ENCODE peak calls at places on chromosome 11, in six cellular contexts. V is adrenal gland, K is transverse colon, Y is ovary, S is psoas muscle, N is thoracic aorta. E is an unnamed sample. For H3K27me3, the result is how much of the 10 kb centered on the place peaks cover.

GRCh38 chr11:75873417-75874148 is 58.6 kb downstream of the UVRAG start:
- DNase-seq in Y (no peak), K (no peak), N (no peak), S (no peak), V (no peak), E (no peak)

GRCh38 chr11:36362902-36363301 is 66.8 kb downstream of the PRR5L start:
- DNase-seq in Y (no peak), N (no peak), K (no peak), V (no peak), S (no peak), E (no peak)

GRCh38 chr11:61828629-61829407 is 718 bp downstream of the FADS2 start:
- DNase-seq in Y (peak), V (peak), N (no peak), K (no peak), S (peak), E (peak)

GRCh38 chr11:134763030-134763388 is 351.0 kb upstream of the B3GAT1 start:
- DNase-seq in K (no peak), N (no peak), S (no peak), Y (no peak), V (no peak), E (no peak)

GRCh38 chr11:44229664-44230063 is 80.3 kb downstream of the ALX4 start:
- DNase-seq in V (no peak), N (no peak), K (no peak), Y (no peak), S (no peak), E (no peak)

GRCh38 chr11:122038543-122038942 is 77.5 kb downstream of the BLID start:
- DNase-seq in Y (no peak), V (no peak), K (no peak), N (no peak), S (no peak), E (no peak)

GRCh38 chr11:111606986-111607385 is 4.7 kb downstream of the SIK2 start:
- DNase-seq in N (no peak), V (no peak), Y (no peak), S (no peak), K (no peak), E (no peak)

GRCh38 chr11:115170133-115170815 is 333.9 kb downstream of the CADM1 start:
- DNase-seq in V (peak), K (peak), Y (no peak), S (no peak), N (no peak), E (no peak)

GRCh38 chr11:118614511-118614910 is 7.1 kb downstream of the PHLDB1 start:
- DNase-seq in Y (no peak), V (no peak), S (no peak), N (no peak), K (no peak), E (no peak)

GRCh38 chr11:72379384-72380131 is 54.8 kb downstream of the CLPB start:
- DNase-seq in N (no peak), V (no peak), Y (no peak), S (no peak), K (no peak), E (no peak)

GRCh38 chr11:102560555-102561011 is 30.0 kb upstream of the MMP7 start:
- DNase-seq in S (no peak), Y (no peak), K (peak), V (no peak), N (no peak), E (no peak)

GRCh38 chr11:96102664-96103068 is 178.8 kb upstream of the MTMR2 start:
- DNase-seq in K (no peak), Y (no peak), S (no peak), V (no peak), N (no peak), E (no peak)

GRCh38 chr11:120256178-120256577 is 16.2 kb downstream of the POU2F3 start:
- DNase-seq in V (no peak), K (no peak), S (no peak), N (no peak), Y (no peak), E (no peak)
- H3K27ac ChIP-seq in V (no peak), K (no peak), S (no peak), N (no peak), Y (no peak), E (no peak)

DNA sequence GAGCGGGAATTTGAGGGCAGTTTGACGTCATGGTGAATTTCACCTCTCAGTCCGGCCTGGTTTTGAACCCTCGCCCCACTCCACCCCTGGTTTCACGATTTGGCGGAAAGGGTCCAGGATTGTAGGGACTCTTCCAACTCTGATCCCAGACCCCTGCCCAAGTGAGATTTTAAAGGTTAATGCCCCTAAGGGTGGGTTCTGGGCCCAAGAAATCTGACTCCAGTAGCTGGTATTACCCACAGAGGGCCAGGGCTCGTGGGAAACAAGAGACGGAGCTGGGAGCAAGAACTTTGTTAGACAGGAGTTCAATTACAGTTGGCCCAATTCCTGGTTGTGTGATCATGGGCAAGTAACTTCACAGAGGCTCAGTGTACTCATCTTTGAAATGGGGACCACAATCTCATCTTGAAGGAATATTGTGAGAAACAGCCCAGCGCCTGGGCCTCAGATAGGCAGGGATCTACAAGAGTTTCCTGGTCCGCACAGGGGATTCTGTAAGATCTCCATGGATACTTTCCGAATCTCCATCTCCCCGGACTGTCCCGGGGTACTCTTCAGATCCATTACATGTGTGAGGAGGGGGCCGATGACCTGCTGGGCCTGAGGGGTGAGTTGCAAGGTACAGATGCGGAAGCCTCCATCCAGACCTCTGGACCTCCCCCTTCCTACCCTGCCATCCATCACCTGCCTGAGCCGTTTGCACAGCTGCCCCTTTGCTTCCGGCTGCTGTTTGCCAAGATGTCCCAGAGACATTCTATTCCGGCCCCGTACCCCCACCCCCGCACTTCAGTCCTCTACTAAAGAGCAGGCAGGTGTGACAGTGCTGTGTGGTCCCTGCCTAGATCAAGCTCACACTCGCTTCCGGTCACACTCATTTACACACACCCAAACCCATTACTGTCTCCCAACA is 685 bp upstream of the CALCA start:
- DNase-seq in S (no peak), V (no peak), Y (no peak), N (no peak), K (no peak), E (no peak)
- H3K27me3 ChIP-seq in S (under half), V (half or more), Y (under half), N (under half), K (half or more), E (half or more)

DNA sequence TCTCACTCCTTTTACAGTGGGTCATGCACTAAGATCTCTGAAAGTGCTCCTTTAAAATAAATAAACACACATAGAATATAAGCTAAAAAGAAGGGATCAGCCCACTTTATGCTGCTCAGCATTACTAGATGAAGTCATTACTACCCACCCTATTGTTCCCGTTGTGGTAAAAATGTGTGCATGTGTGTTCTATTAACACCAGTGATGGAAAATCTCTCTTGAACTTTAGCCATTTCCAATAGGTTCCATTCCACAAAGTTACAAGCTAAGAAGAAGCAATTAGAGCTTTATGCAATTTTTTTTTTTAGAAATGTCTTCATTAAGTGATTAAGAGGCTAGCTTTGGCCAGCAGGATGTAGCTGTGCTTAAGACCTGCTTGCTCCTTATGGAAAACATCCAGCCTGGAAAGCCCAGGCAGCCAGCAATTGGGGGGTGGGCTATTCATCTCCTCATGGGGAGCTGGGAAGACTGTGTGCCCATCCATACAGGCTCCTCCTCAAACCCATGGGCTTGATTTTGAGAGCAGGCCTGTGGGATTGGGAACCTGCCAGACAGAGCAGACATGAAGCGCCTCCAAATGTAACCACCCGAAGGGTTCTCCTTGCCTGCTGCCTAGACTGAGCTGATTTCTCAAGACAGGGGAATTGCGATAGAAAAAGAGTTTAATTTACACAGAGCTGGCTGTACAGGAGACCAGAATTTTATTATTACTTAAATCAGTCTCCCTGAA is 92.9 kb upstream of the PARVA start:
- DNase-seq in Y (no peak), N (no peak), V (no peak), K (no peak), S (no peak), E (no peak)
- H3K27ac ChIP-seq in Y (no peak), N (peak), V (no peak), K (no peak), S (no peak), E (no peak)

DNA sequence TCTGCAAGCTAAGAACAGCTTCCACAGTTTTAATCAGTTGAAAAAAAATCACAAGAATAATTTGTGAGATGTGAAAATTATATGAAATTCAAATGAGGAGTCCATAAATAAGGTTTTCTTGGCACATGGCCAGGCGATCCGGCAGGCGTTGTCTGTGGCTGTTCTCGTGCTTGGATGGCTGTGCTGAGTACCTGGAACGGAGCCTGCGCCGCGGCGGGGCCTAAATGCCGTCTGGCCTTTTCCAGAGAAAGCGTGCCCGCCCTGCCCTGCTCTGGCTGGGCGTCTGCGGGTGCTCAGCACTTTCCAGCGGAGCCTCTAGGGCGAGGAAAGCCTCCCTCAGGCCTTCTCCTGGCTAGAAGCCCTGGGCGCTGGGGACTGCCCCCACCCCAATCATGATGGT is 41.8 kb downstream of the OSBPL5 start:
- DNase-seq in S (peak), V (peak), N (peak), K (peak), Y (peak), E (peak)
- H3K27me3 ChIP-seq in S (under half), V (under half), N (under half), K (under half), Y (under half), E (under half)

DNA sequence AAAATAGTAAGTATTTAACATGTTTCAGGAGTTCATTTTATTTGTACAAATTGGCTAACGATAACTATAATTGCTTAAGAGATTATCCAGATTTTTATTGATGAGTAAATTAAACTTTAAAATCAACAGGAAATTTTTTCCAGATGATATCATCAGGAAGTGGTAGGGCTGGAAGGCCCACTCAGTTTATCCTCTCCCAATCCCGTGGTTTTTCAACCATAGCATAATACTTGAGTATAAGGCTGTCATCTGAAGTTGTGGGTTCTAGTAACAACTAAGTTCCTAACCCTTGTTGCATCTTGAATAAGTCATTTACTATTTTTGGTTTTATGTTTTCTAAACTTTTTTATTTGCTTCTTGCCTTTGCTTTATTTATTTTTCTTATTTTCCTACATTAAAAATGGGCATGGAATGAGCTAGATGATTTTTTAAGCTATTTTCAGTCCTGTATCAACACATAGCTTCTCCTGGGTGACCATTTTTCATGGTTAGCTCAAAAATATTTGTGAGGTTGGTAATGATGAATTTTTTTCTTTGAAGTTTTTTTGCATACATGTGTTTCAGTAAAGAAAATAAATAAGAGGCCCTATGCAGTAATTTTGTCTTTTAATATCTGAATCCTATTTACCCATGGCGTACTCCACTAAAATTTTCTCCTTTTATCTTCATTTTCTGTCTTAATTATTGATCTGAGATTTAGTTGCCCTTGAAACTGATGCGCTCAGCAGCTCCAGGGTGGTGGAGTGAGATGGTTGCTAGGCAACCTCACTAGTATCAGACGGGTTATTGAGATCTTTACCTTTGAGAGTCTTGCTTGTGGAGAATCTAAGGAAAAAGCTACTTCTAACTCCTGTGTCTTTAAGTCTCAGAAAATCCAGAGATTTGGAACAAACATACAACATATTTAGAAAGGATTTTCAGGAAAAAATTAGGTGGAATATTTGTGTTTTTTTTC is 452.0 kb upstream of the CCDC179 start:
- DNase-seq in V (no peak), Y (no peak), N (no peak), K (no peak), S (no peak), E (no peak)
- H3K27ac ChIP-seq in V (no peak), Y (no peak), N (no peak), K (no peak), S (no peak), E (no peak)

GRCh38 chr11:108947654-108948570 is 283.0 kb downstream of the DDX10 start:
- DNase-seq in K (no peak), V (no peak), S (no peak), Y (no peak), N (no peak), E (no peak)

GRCh38 chr11:108945341-108945740 is 280.5 kb downstream of the DDX10 start:
- DNase-seq in N (no peak), V (no peak), K (no peak), S (no peak), Y (no peak), E (no peak)

GRCh38 chr11:108943853-108944252 is 279.0 kb downstream of the DDX10 start:
- DNase-seq in K (no peak), N (no peak), V (no peak), Y (no peak), S (no peak), E (no peak)

DNA sequence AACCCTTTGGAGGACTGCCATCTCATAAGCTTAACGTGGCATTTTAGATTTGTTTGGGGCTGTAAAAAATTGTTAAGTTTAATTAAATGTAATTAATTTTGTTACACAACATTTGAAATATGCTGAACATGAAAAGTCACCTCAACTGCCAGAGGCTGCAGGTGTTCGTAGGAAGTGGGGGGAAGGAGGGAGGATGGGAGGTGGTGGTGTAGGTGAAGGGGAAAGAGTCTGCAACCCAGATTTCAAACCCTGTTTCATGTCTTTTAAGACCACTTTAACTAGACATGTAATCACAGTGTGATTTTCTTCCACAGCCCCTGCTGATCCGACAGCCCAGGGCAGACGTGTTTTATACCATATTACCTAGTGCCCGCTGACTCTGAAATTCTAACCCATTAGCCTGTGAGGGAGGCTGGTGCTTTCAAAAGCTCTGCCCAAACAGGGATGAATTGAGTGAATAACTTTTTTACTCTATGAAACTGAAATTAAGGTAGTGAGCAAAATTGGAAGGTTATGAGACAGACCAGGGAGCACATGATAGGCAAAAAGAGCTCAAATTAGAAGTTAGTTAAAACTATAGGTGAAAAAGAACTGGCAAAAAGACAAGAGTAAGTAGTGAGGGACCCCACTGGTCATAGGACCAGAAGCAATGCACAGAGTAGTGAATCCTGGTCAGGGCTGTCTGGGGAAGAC is 279.8 kb downstream of the DDX10 start:
- DNase-seq in N (no peak), K (no peak), S (no peak), V (no peak), Y (no peak), E (no peak)
- H3K27me3 ChIP-seq in N (under half), K (under half), S (under half), V (under half), Y (under half), E (under half)

DNA sequence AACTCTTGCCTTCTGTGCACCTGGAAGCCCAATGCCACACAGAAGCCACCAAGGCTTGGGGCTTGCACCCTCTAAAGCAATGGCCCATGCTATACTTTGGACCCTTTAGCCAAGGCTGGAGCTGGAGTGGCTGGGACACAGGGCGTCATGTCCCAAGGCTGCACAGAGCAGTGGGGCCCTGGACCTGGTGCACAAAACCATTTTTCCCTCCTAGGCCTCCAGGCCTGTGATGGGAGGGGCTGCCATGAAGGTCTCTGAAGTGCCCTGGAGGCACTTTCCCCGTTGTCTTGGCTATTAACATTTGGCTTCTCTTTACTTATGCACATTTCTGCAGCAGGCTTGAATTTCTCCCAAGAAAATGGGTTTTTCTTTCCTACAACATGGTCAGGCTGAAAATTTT is 20.6 kb upstream of the TMEM45B start:
- DNase-seq in N (no peak), S (no peak), V (no peak), K (no peak), Y (no peak), E (no peak)
- H3K27ac ChIP-seq in N (no peak), S (no peak), V (no peak), K (no peak), Y (no peak), E (no peak)

DNA sequence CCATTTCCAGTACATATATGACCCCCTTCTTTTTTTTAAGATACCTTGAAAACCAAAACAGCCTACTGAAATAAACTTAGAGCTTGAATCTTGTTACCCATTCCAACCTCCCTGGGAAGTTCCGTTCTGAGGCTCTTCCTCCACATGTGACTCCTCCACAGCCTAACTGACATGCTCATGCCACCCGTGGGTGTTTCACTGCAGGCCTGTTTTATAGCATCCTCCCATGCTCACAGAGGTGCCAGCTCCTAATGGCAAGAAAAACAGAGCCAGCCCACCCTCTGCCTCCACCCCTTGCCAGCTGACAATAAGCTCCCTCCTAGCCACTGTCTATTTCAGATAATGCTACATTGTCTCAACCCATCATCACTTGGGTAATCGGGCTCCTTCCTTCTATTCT is 97.6 kb upstream of the E2F8 start:
- DNase-seq in K (no peak), V (no peak), Y (no peak), N (no peak), S (no peak), E (no peak)
- H3K27me3 ChIP-seq in K (under half), V (under half), Y (under half), N (under half), S (under half), E (under half)